ENCODE peak calls at places on chromosomes 4 and X, in nine cellular contexts. D, Z, V, G, O, C, S, A and R are unnamed samples.

GRCh38 chr4:163866728-163867313 is 372.3 kb downstream of the TMA16 start:
- DNase-seq in D (no peak), Z (peak), V (no peak), G (no peak), O (no peak), C (no peak), S (no peak), A (no peak), R (no peak)

GRCh38 chr4:158769175-158769831 is 477 bp downstream of the FNIP2 start:
- DNase-seq in D (peak), Z (no peak), V (peak), G (no peak), O (peak), C (no peak), S (peak), A (peak), R (peak)

GRCh38 chr4:148367756-148368155 is 74.5 kb downstream of the NR3C2 start:
- DNase-seq in D (no peak), Z (no peak), V (no peak), G (no peak), O (no peak), C (no peak), S (no peak), A (no peak), R (no peak)

GRCh38 chrX:1578511-1579173 is 12.8 kb upstream of the AKAP17A start:
- DNase-seq in D (no peak), Z (no peak), V (no peak), G (no peak), O (no peak), C (no peak), S (no peak), A (no peak), R (no peak)

GRCh38 chr4:153257151-153257620 is 52.9 kb downstream of the TRIM2 start:
- DNase-seq in D (no peak), Z (peak), V (no peak), G (peak), O (no peak), C (no peak), S (peak), A (no peak), R (no peak)

GRCh38 chr4:7782783-7783182 is 156.9 kb downstream of the AFAP1 start:
- DNase-seq in D (no peak), Z (no peak), V (no peak), G (no peak), O (no peak), C (no peak), S (peak), A (no peak), R (no peak)

GRCh38 chr4:16082424-16083216 is 1.2 kb downstream of the PROM1 start:
- DNase-seq in D (no peak), Z (no peak), V (peak), G (no peak), O (peak), C (peak), S (no peak), A (peak), R (no peak)

GRCh38 chrX:154490021-154490413 is 412 bp downstream of the SLC10A3 start:
- DNase-seq in D (no peak), Z (no peak), V (peak), G (peak), O (no peak), C (no peak), S (peak), A (no peak), R (peak)

GRCh38 chrX:120797201-120797938 is 78.3 kb downstream of the CT47B1 start:
- DNase-seq in D (no peak), Z (no peak), V (no peak), G (no peak), O (no peak), C (no peak), S (peak), A (no peak), R (no peak)

GRCh38 chr4:94407846-94408245 is 43.9 kb upstream of the PDLIM5 start:
- DNase-seq in D (no peak), Z (no peak), V (no peak), G (no peak), O (no peak), C (no peak), S (peak), A (no peak), R (no peak)

GRCh38 chr4:105306158-105306781 is 159.6 kb downstream of the TET2 start:
- DNase-seq in D (no peak), Z (no peak), V (no peak), G (no peak), O (no peak), C (no peak), S (no peak), A (no peak), R (no peak)

GRCh38 chrX:9052081-9052480 is 18.2 kb upstream of the FAM9B start:
- DNase-seq in D (no peak), Z (no peak), V (no peak), G (no peak), O (no peak), C (no peak), S (no peak), A (no peak), R (no peak)

GRCh38 chrX:1181131-1181530 is 31.3 kb downstream of the CRLF2 start:
- DNase-seq in D (no peak), Z (no peak), V (no peak), G (no peak), O (no peak), C (peak), S (no peak), A (peak), R (no peak)

GRCh38 chr4:80878218-80878617 is 152.3 kb upstream of the BMP3 start:
- DNase-seq in D (no peak), Z (no peak), V (no peak), G (no peak), O (no peak), C (no peak), S (no peak), A (no peak), R (no peak)

GRCh38 chr4:185936650-185937376 is 124.8 kb upstream of the SORBS2 start:
- DNase-seq in D (no peak), Z (no peak), V (no peak), G (no peak), O (no peak), C (no peak), S (no peak), A (no peak), R (no peak)

GRCh38 chr4:6058531-6059374 is 40.5 kb upstream of the C4orf50 start:
- DNase-seq in D (no peak), Z (no peak), V (no peak), G (no peak), O (no peak), C (no peak), S (no peak), A (no peak), R (no peak)

GRCh38 chr4:75718529-75718928 is 5.8 kb upstream of the USO1 start:
- DNase-seq in D (no peak), Z (no peak), V (no peak), G (no peak), O (no peak), C (no peak), S (no peak), A (no peak), R (no peak)

GRCh38 chrX:40148439-40149285 is 50.9 kb upstream of the BCOR start:
- DNase-seq in D (no peak), Z (no peak), V (no peak), G (no peak), O (no peak), C (no peak), S (no peak), A (peak), R (no peak)

GRCh38 chr4:81084029-81084428 is 53.5 kb downstream of the BMP3 start:
- DNase-seq in D (no peak), Z (peak), V (no peak), G (no peak), O (no peak), C (no peak), S (peak), A (no peak), R (no peak)

GRCh38 chrX:44643723-44644122 is 101.1 kb upstream of the FUNDC1 start:
- DNase-seq in D (no peak), Z (no peak), V (no peak), G (no peak), O (no peak), C (no peak), S (no peak), A (no peak), R (no peak)

GRCh38 chr4:188439641-188440311 is 300.5 kb downstream of the TRIML1 start:
- DNase-seq in D (no peak), Z (no peak), V (no peak), G (no peak), O (no peak), C (no peak), S (peak), A (no peak), R (no peak)

GRCh38 chrX:129823523-129823922 is 20.2 kb downstream of the ZDHHC9 start:
- DNase-seq in D (no peak), Z (no peak), V (no peak), G (no peak), O (no peak), C (no peak), S (no peak), A (no peak), R (no peak)
- TF ChIP-seq CTCF in D (no peak), Z (no peak), V (no peak), G (no peak), O (no peak), C (no peak), S (no peak), A (peak), R (no peak)

GRCh38 chrX:100410083-100410590 is at the start of gene PCDH19:
- DNase-seq in D (peak), Z (no peak), V (peak), G (no peak), O (peak), C (no peak), S (peak), A (peak), R (no peak)

GRCh38 chrX:100410901-100411801 is 1.1 kb upstream of the PCDH19 start:
- DNase-seq in D (no peak), Z (no peak), V (no peak), G (no peak), O (peak), C (no peak), S (no peak), A (no peak), R (no peak)

GRCh38 chrX:100411802-100412333 is 1.8 kb upstream of the PCDH19 start:
- DNase-seq in D (no peak), Z (no peak), V (no peak), G (no peak), O (no peak), C (no peak), S (no peak), A (no peak), R (no peak)

GRCh38 chrX:100409316-100410082 is 574 bp downstream of the PCDH19 start:
- DNase-seq in D (no peak), Z (no peak), V (no peak), G (no peak), O (no peak), C (no peak), S (no peak), A (no peak), R (no peak)

DNA sequence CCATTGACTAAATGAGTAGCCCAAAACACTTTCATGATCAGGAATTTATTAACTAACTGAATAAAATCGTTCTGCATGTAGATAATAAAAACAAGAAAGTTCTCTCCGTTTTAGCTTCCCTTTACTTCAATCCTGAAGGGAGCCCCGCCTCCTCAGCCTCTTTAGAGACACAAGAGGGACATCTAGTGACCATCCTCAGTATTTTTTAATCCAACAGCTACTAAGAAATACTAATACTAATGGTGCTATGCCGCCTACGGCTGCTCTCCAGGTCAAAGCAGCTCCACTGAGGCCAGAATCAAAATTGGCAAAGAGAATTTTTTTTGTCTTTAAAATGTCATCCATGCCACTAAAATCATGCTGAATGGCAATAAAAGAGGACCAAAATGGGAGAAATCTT is 3.2 kb upstream of the PCDH19 start:
- DNase-seq in D (no peak), Z (no peak), V (no peak), G (peak), O (no peak), C (no peak), S (peak), A (no peak), R (peak)
- TF ChIP-seq CTCF in D (peak), Z (peak), V (peak), G (peak), O (peak), C (peak), S (peak), A (peak), R (peak)

GRCh38 chrX:50067435-50068292 is 133.1 kb downstream of the AKAP4 start:
- DNase-seq in D (no peak), Z (no peak), V (no peak), G (no peak), O (peak), C (no peak), S (no peak), A (no peak), R (peak)
- TF ChIP-seq CTCF in D (no peak), Z (peak), V (peak), G (no peak), O (no peak), C (no peak), S (no peak), A (no peak), R (peak)

DNA sequence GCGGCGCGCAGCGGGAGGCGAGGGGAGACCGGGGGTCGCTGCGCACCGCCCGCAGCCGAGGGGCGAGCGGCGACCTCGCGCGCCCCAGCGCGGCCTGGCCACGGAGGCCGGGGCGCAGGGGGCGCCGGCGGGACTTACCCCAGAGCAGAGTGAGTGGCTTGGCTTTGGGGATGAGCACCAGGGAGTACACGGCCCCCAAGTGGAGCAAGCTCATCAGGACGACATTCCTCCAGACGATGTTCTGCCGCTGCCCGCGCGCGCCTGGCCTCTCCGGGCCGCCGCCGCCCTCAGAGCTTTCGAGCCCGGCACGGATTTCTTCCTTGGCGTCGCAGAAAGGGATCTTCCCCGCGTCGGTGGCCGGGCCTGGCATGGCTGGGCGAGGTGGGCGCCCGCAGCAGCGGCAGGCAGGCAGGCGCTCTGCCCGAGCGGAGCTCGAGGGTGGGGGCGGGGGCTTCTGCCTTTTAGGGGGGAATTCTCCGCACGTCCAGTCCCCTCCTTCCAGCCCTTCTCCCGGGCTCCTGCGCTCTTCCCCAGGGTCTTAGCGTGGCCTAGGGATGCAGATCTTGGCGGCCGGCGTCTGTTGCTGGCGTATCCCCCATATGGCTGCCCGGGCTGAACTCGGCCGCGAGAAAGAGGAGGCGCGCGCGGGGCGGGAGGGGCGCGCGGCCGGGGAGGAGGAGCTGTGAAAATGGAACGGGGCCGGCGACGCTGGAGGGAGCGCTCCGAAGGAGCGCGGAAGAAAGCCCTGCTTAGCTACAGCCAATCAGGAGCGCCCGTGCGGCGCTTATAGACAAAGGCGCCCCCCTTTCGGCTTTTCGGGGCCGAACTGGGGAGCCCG is at the start of gene SCD5:
- DNase-seq in D (peak), Z (peak), V (peak), G (peak), O (peak), C (no peak), S (peak), A (peak), R (no peak)
- TF ChIP-seq CTCF in D (no peak), Z (peak), V (no peak), G (peak), O (no peak), C (no peak), S (no peak), A (no peak), R (no peak)

GRCh38 chr4:41060352-41061318 is 153.7 kb downstream of the APBB2 start:
- DNase-seq in D (no peak), Z (no peak), V (no peak), G (peak), O (no peak), C (no peak), S (peak), A (no peak), R (no peak)
- TF ChIP-seq CTCF in D (no peak), Z (no peak), V (peak), G (peak), O (no peak), C (no peak), S (peak), A (no peak), R (no peak)

GRCh38 chrX:136307471-136307870 is 6.7 kb downstream of the ADGRG4 start:
- DNase-seq in D (no peak), Z (no peak), V (no peak), G (no peak), O (no peak), C (no peak), S (no peak), A (no peak), R (no peak)

GRCh38 chrX:136303041-136303440 is 2.3 kb downstream of the ADGRG4 start:
- DNase-seq in D (no peak), Z (no peak), V (no peak), G (no peak), O (no peak), C (no peak), S (no peak), A (no peak), R (no peak)

GRCh38 chrX:136310411-136310810 is 9.6 kb downstream of the ADGRG4 start:
- DNase-seq in D (no peak), Z (no peak), V (no peak), G (peak), O (no peak), C (no peak), S (no peak), A (no peak), R (no peak)

GRCh38 chrX:136306182-136306581 is 5.4 kb downstream of the ADGRG4 start:
- DNase-seq in D (no peak), Z (no peak), V (no peak), G (no peak), O (no peak), C (no peak), S (no peak), A (no peak), R (no peak)

DNA sequence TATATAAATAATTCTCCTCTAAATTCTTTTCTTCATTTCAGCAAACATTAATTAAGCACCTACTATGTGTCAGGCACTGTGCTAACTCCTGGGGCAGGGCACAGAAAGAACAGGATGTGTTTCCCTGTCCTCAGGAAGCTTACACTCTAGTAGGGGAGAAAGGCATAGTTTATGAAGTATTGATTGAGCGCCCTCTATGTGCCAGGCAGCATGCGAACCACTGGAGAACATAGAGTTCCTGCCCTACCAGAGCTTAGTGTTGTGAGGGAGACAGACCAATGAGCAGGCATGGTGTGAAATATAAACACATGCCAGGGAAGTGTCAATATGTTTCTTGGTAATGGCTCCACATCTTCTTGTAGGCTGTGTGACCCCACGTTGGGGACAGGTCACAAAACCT is 3.7 kb downstream of the ADGRG4 start:
- DNase-seq in D (no peak), Z (no peak), V (no peak), G (no peak), O (no peak), C (no peak), S (no peak), A (no peak), R (no peak)
- TF ChIP-seq CTCF in D (no peak), Z (no peak), V (no peak), G (no peak), O (no peak), C (no peak), S (no peak), A (no peak), R (no peak)

DNA sequence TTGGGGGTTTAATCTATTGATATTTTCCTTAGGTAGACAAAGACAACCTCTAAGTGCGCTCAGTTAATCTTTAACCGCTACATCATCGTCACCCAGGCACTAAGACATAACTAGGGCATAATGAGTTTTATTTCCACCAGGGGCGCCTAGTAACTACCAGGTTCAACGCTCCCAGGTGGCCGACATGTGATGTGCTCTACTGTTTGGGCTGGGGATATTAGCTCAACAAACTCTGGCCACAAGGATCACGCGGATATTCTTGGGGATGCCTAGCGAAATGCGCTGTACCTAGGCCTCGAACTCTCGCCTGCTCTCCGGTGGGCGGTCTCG is 915 bp upstream of the RAB33B start:
- DNase-seq in D (no peak), Z (no peak), V (no peak), G (peak), O (no peak), C (no peak), S (no peak), A (no peak), R (no peak)
- TF ChIP-seq CTCF in D (no peak), Z (peak), V (peak), G (peak), O (peak), C (peak), S (peak), A (peak), R (peak)

GRCh38 chr4:82268050-82268825 is 105.6 kb downstream of the HNRNPD start:
- DNase-seq in D (peak), Z (peak), V (no peak), G (peak), O (no peak), C (no peak), S (peak), A (no peak), R (no peak)

GRCh38 chr4:82266345-82266744 is 107.4 kb downstream of the HNRNPD start:
- DNase-seq in D (no peak), Z (no peak), V (no peak), G (no peak), O (no peak), C (no peak), S (no peak), A (no peak), R (no peak)

GRCh38 chr4:82268826-82269193 is 105.0 kb downstream of the HNRNPD start:
- DNase-seq in D (no peak), Z (no peak), V (no peak), G (no peak), O (no peak), C (no peak), S (no peak), A (no peak), R (no peak)
- TF ChIP-seq CTCF in D (no peak), Z (no peak), V (peak), G (no peak), O (no peak), C (no peak), S (no peak), A (peak), R (no peak)

GRCh38 chr4:99711657-99712056 is 54.0 kb upstream of the C4orf54 start:
- DNase-seq in D (no peak), Z (no peak), V (no peak), G (no peak), O (no peak), C (no peak), S (no peak), A (no peak), R (no peak)
- TF ChIP-seq CTCF in D (no peak), Z (no peak), V (no peak), G (no peak), O (no peak), C (no peak), S (no peak), A (no peak), R (no peak)